ENCODE peak calls at places on chromosomes 12 and 14, in four cellular contexts. E is H1, W is trophoblast cell, G is mesenchymal stem cell. A is an unnamed sample.
A peak's percentile ranks its signal among the peaks of the same experiment; 100 is the strongest.

GRCh38 chr14:74848768-74849167 is 27.2 kb downstream of the PROX2 start:
- DNase-seq in E (no peak), W (peak; percentile 58), G (no peak), A (no peak)

GRCh38 chr12:62640910-62641448 is 174.4 kb downstream of the MON2 start:
- DNase-seq in E (no peak), W (peak; percentile 60), G (peak; percentile 73), A (no peak)

GRCh38 chr12:18990866-18991265 is 138.7 kb upstream of the PLEKHA5 start:
- DNase-seq in E (no peak), W (no peak), G (peak; percentile 24), A (no peak)

GRCh38 chr12:53550595-53550994 is 43.3 kb upstream of the NPFF start:
- DNase-seq in E (no peak), W (no peak), G (peak; percentile 14), A (no peak)

GRCh38 chr12:92971869-92972524 is 42.9 kb upstream of the EEA1 start:
- DNase-seq in E (no peak), W (peak; percentile 11), G (peak; percentile 95), A (no peak)

GRCh38 chr12:66541446-66541845 is 137.4 kb downstream of the GRIP1 start:
- DNase-seq in E (no peak), W (no peak), G (no peak), A (no peak)

GRCh38 chr12:90253674-90254181 is 545.1 kb upstream of the ATP2B1 start:
- DNase-seq in E (no peak), W (peak; percentile 81), G (peak; percentile 92), A (peak; percentile 43)

GRCh38 chr12:6963016-6963731 is 7.3 kb downstream of the PHB2 start:
- DNase-seq in E (peak; percentile 91), W (peak; percentile 87), G (no peak), A (peak; percentile 96)

GRCh38 chr14:101960225-101960624 is 4.1 kb upstream of the DYNC1H1 start:
- DNase-seq in E (peak; percentile 60), W (peak; percentile 50), G (peak; percentile 47), A (peak; percentile 59)

GRCh38 chr14:101961011-101961721 is 3.2 kb upstream of the DYNC1H1 start:
- DNase-seq in E (peak; percentile 84), W (peak; percentile 89), G (peak; percentile 80), A (peak; percentile 89)

GRCh38 chr14:101963052-101963451 is 1.3 kb upstream of the DYNC1H1 start:
- DNase-seq in E (no peak), W (no peak), G (no peak), A (no peak)

GRCh38 chr14:101962503-101962874 is 1.9 kb upstream of the DYNC1H1 start:
- DNase-seq in E (no peak), W (peak; percentile 83), G (peak; percentile 95), A (no peak)

GRCh38 chr14:101961746-101962502 is 2.4 kb upstream of the DYNC1H1 start:
- DNase-seq in E (no peak), W (no peak), G (no peak), A (no peak)
- H3K14ac ChIP-seq in E (no peak overlapping the region), W (no peak overlapping the region), G (no peak overlapping the region), A (no peak overlapping the region)

DNA sequence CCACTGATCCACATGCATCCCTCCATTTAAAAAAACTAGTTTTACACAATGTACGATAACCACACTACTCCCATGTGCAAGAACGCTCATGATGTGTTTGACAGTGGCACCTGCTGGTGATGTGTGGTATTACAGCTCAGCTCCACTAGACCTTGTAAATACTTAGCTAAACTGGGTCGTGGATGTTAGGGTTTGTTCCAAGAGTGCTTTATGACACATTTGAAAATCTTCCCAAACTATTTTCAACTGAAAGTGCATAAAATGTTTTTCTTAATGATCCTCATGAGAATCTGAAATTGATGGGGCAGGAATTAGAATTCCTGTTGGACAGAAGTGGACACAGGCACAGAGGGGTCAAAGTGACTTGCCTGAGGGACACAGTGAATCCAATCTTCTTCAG is 99.2 kb downstream of the SCARB1 start:
- DNase-seq in E (peak; percentile 71), W (peak; percentile 92), G (peak; percentile 90), A (no peak)
- H3K14ac ChIP-seq in E (no peak overlapping the region), W (no peak overlapping the region), G (no peak overlapping the region), A (no peak overlapping the region)

GRCh38 chr12:105256011-105256410 is 20.0 kb upstream of the APPL2 start:
- DNase-seq in E (no peak), W (peak; percentile 6), G (no peak), A (no peak)

GRCh38 chr12:105256921-105257320 is 20.9 kb upstream of the APPL2 start:
- DNase-seq in E (no peak), W (peak; percentile 52), G (peak; percentile 82), A (no peak)

GRCh38 chr12:105257321-105257728 is 21.4 kb upstream of the APPL2 start:
- DNase-seq in E (no peak), W (peak; percentile 55), G (peak; percentile 88), A (no peak)

GRCh38 chr12:105253882-105254513 is 18.0 kb upstream of the APPL2 start:
- DNase-seq in E (no peak), W (peak; percentile 67), G (peak; percentile 73), A (no peak)

GRCh38 chr12:105252901-105253300 is 16.9 kb upstream of the APPL2 start:
- DNase-seq in E (no peak), W (no peak), G (no peak), A (no peak)
- H3K14ac ChIP-seq in E (no peak overlapping the region), W (no peak overlapping the region), G (no peak overlapping the region), A (no peak overlapping the region)

DNA sequence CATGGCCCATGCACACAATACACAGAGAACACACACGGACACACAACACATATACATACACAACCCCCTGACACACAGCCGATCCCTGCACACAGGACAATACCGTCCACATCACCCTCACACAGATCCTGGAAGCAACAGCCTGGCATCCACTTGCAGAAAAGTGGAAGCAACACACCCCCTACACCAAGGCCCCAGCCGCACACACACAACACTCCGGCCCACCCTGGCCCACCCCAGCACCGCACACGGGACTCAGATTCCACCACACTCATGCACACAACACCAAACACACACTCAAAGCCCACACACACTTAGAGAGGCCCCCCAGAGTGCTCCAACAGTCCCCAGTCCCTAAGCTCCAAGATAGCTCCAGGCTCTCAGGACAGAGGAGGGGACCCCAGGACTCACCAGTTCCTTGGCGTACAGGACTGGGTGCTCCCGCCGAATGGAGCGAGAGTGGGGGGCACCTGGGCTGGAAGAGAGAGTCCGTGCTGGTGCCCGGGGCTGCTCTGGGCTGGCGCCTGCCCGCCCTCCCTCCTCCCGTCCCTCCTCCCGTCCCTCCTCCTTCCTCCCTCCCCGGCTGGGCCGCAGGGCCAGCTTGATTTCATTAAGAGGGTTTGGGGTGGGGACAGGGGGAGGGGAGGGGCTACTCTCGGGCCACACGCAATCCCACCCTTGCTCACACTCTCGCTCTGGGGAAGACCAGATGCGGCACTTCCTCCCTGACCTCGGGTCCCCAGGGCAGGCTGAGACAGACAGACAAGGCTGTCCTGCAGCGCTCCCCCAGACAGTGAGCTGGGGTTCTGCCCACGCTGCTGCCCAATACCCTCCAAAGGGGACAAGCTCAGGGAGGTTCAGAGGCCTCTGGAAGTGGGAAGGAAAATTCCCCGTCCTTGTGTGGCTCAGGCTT is at the start of gene TMEM119:
- DNase-seq in E (no peak), W (no peak), G (peak; percentile 79), A (no peak)
- H3K14ac ChIP-seq in E (no peak within 1 kb of the TSS), W (peak within 1 kb of the TSS; percentile 45), G (no peak within 1 kb of the TSS), A (no peak within 1 kb of the TSS)

DNA sequence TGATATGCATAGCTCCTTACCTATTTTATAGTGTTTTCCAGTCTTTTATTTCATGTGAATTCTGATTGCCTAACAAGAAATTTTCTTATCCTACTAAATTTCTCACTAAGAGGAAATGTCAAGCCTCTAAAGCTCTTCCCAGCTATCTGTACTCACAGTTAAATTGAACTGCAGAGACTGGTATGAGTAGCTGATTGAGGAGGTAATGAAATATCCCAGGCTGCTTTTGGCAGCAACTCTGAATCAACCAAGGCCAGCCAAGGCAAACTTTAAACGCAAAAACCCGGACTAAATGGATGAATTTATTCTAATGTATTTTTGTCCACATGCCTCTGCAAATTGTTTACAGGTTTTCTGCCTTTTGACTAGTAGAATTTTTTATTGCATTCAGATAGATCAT is 119.1 kb upstream of the PMCH start:
- DNase-seq in E (no peak), W (no peak), G (no peak), A (no peak)
- H3K14ac ChIP-seq in E (no peak overlapping the region), W (no peak overlapping the region), G (no peak overlapping the region), A (no peak overlapping the region)

A was measured in H9.